ENCODE peak calls at places on chromosomes 12 and 14, in nine cellular contexts. Q is psoas muscle, O is astrocyte of the spinal cord, N is mucosa of descending colon, G is CD14-positive monocyte, I is body of pancreas, V is IMR-90, E is HFFc6, Z is uterus. C is an unnamed sample.

GRCh38 chr14:31505411-31505810 is 17.6 kb upstream of the GPR33 start:
- DNase-seq in Q (no peak), O (peak; percentile 47), N (no peak), G (no peak), I (no peak), V (peak; percentile 61), E (peak; percentile 52), Z (no peak), C (no peak)

GRCh38 chr12:42945927-42946326 is 356.4 kb upstream of the PRICKLE1 start:
- DNase-seq in Q (no peak), O (no peak), N (no peak), G (no peak), I (no peak), V (no peak), E (no peak), Z (no peak), C (no peak)

GRCh38 chr12:115964626-115965025 is 312.9 kb downstream of the MED13L start:
- DNase-seq in Q (no peak), O (no peak), N (no peak), G (no peak), I (no peak), V (no peak), E (no peak), Z (no peak), C (no peak)

GRCh38 chr12:126899926-126900792 is 1366.8 kb upstream of the TMEM132C start:
- DNase-seq in Q (no peak), O (no peak), N (no peak), G (no peak), I (no peak), V (no peak), E (no peak), Z (no peak), C (no peak)

GRCh38 chr12:29599397-29599796 is 101.9 kb upstream of the OVCH1 start:
- DNase-seq in Q (no peak), O (no peak), N (no peak), G (no peak), I (no peak), V (peak; percentile 44), E (no peak), Z (no peak), C (no peak)

GRCh38 chr12:131132118-131132892 is 178.6 kb downstream of the ADGRD1 start:
- DNase-seq in Q (peak; percentile 82), O (peak; percentile 3), N (peak; percentile 77), G (no peak), I (peak; percentile 48), V (peak; percentile 1), E (no peak), Z (peak; percentile 67), C (peak; percentile 92)

GRCh38 chr14:61344437-61345143 is 23.2 kb downstream of the PRKCH start:
- DNase-seq in Q (no peak), O (no peak), N (no peak), G (no peak), I (no peak), V (no peak), E (no peak), Z (no peak), C (no peak)

GRCh38 chr12:108664338-108665258 is 30.9 kb upstream of the SELPLG start:
- DNase-seq in Q (peak; percentile 85), O (peak; percentile 96), N (peak; percentile 66), G (peak; percentile 93), I (peak; percentile 84), V (peak; percentile 95), E (peak; percentile 93), Z (peak; percentile 95), C (peak; percentile 92)

GRCh38 chr12:27952510-27952909 is 20.0 kb downstream of the PTHLH start:
- DNase-seq in Q (no peak), O (no peak), N (no peak), G (no peak), I (no peak), V (no peak), E (no peak), Z (no peak), C (no peak)

GRCh38 chr12:99157946-99158345 is 489.6 kb upstream of the GARIN6 start:
- DNase-seq in Q (no peak), O (peak; percentile 76), N (no peak), G (no peak), I (no peak), V (no peak), E (no peak), Z (no peak), C (no peak)

GRCh38 chr14:23938823-23939222 is 14.7 kb upstream of the DHRS4 start:
- DNase-seq in Q (no peak), O (no peak), N (no peak), G (no peak), I (no peak), V (no peak), E (no peak), Z (no peak), C (no peak)

GRCh38 chr12:79121486-79121885 is 256.9 kb downstream of the SYT1 start:
- DNase-seq in Q (no peak), O (no peak), N (no peak), G (no peak), I (no peak), V (no peak), E (no peak), Z (no peak), C (no peak)

GRCh38 chr14:92586001-92586947 is 72.7 kb downstream of the RIN3 start:
- DNase-seq in Q (no peak), O (peak; percentile 98), N (no peak), G (no peak), I (no peak), V (peak; percentile 99), E (peak; percentile 97), Z (peak; percentile 79), C (no peak)

GRCh38 chr12:30701056-30701455 is 5.4 kb upstream of the IPO8 start:
- DNase-seq in Q (no peak), O (no peak), N (no peak), G (no peak), I (no peak), V (peak; percentile 56), E (no peak), Z (no peak), C (no peak)

GRCh38 chr12:93778306-93778705 is 101.1 kb downstream of the CRADD start:
- DNase-seq in Q (peak; percentile 64), O (peak; percentile 58), N (no peak), G (no peak), I (peak; percentile 35), V (peak; percentile 88), E (peak; percentile 94), Z (peak; percentile 81), C (no peak)

GRCh38 chr12:46891306-46891705 is 65.5 kb upstream of the SLC38A4 start:
- DNase-seq in Q (no peak), O (peak; percentile 50), N (no peak), G (no peak), I (no peak), V (peak; percentile 65), E (peak; percentile 53), Z (no peak), C (no peak)

GRCh38 chr12:63103489-63104131 is 47.4 kb downstream of the AVPR1A start:
- DNase-seq in Q (no peak), O (peak; percentile 29), N (no peak), G (no peak), I (no peak), V (peak; percentile 23), E (peak; percentile 3), Z (no peak), C (no peak)

GRCh38 chr14:80278293-80279037 is 67.2 kb upstream of the DIO2 start:
- DNase-seq in Q (no peak), O (no peak), N (no peak), G (no peak), I (peak; percentile 60), V (peak; percentile 65), E (no peak), Z (no peak), C (no peak)

GRCh38 chr12:93325855-93326254 is 51.9 kb upstream of the NUDT4 start:
- DNase-seq in Q (no peak), O (peak; percentile 83), N (no peak), G (no peak), I (no peak), V (peak; percentile 90), E (peak; percentile 81), Z (no peak), C (no peak)

DNA sequence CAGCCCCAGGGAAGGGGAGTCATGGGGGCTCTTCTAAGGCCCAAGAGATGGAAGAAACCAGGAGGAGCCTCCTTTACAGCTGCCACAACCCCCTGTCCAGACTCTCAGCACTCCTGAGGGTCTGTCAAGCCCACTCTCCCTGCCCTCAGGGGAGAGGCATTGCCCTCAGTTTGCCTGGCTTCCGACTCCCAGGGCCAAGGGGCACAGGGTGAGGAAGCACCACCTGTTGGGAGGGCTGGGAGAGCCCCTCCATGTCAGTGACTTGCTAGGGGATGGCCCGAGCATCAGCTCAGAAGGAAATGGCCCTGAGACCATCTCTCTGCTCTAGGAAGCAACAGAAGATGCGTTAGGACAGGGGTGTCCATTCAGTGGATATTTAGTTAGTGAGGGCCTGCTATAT is 36.1 kb downstream of the LTBP2 start:
- DNase-seq in Q (peak; percentile 36), O (no peak), N (no peak), G (peak; percentile 20), I (no peak), V (no peak), E (no peak), Z (no peak), C (no peak)
- TF ChIP-seq CTCF in Q (no peak), O (no peak), N (no peak), G (no peak), I (no peak), V (no peak), E (no peak), Z (no peak), C (no peak)

GRCh38 chr14:103188691-103189480 is 65.6 kb downstream of the TNFAIP2 start:
- DNase-seq in Q (peak; percentile 75), O (no peak), N (peak; percentile 61), G (no peak), I (peak; percentile 32), V (no peak), E (no peak), Z (peak; percentile 60), C (no peak)
- TF ChIP-seq CTCF in Q (peak; percentile 40), O (peak; percentile 11), N (no peak), G (peak; percentile 22), I (no peak), V (peak; percentile 37), E (peak; percentile 63), Z (peak; percentile 77), C (peak; percentile 42)

DNA sequence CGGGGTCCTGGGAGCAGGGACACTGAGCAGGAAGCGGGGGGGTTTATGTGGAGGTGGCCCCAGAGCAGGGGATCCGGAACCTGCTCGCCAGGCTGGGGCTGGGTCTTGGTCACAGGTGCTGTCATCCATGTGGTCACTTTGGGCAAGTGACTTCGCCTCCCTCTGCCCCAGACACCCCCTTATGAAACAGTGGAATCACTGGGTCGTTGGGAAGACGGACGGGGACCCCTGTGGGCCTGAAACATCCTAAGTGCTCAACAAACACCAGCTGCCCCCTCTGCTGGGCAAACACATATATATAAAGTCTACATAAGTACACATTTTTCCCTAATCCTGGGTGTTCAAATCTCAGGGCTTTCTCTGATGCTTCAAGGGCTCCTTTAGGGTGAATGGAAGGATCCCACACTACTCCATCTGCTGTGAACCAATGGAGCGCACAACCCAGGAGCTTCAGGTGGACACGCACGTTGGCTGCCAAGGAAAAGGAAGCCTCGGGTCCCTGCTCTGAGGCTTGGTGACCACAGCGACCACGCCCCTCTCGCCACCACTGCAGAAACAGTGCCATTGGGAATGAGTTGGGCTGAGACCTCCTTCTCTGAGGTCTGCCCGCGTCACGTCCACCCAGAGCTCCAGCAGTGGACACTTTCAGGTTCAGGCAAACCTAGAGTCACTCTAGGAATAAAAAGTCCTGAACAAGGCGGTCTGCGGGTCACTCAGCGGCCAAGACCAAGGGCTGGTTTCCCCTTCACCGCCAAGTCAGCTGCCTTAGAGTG is 54.6 kb downstream of the CDC42BPB start:
- DNase-seq in Q (no peak), O (no peak), N (no peak), G (no peak), I (no peak), V (no peak), E (no peak), Z (no peak), C (no peak)
- TF ChIP-seq CTCF in Q (no peak), O (peak; percentile 12), N (no peak), G (no peak), I (no peak), V (peak; percentile 6), E (peak; percentile 34), Z (no peak), C (no peak)

GRCh38 chr12:70070494-70071007 is 172.7 kb upstream of the CNOT2 start:
- DNase-seq in Q (no peak), O (peak; percentile 8), N (no peak), G (no peak), I (no peak), V (no peak), E (no peak), Z (no peak), C (no peak)
- TF ChIP-seq CTCF in Q (no peak), O (no peak), N (no peak), G (no peak), I (no peak), V (no peak), E (no peak), Z (no peak), C (no peak)

C was measured in osteocyte.